ENCODE peak calls at places on chromosome 18, in four cellular contexts. O is K562, M is GM12878, G is HepG2. U is an unnamed sample.

GRCh38 chr18:47254341-47254939 is 3.0 kb upstream of the SKOR2 start:
- DNase-seq in G (peak; percentile 18), M (no peak), O (peak; percentile 10), U (peak; percentile 94)

GRCh38 chr18:8631265-8631664 is 22.0 kb downstream of the RAB12 start:
- DNase-seq in G (no peak), O (no peak), M (no peak), U (no peak)

GRCh38 chr18:39742015-39742466 is 2176.4 kb upstream of the CELF4 start:
- DNase-seq in G (no peak), O (no peak), M (no peak), U (no peak)

GRCh38 chr18:28114472-28114871 is 62.5 kb downstream of the CDH2 start:
- DNase-seq in M (no peak), O (no peak), G (no peak), U (no peak)

GRCh38 chr18:35201502-35201901 is 39.3 kb upstream of the ZNF397 start:
- DNase-seq in O (no peak), G (no peak), M (no peak), U (no peak)

GRCh38 chr18:24797987-24798386 is 337.6 kb downstream of the HRH4 start:
- DNase-seq in G (no peak), M (no peak), O (no peak), U (no peak)

GRCh38 chr18:56000041-56000440 is 412.0 kb upstream of the TCF4 start:
- DNase-seq in O (no peak), G (no peak), M (no peak), U (no peak)

GRCh38 chr18:50757358-50757757 is 62.5 kb downstream of the MRO start:
- DNase-seq in O (no peak), M (no peak), G (no peak), U (no peak)

GRCh38 chr18:11946756-11947155 is 34.6 kb upstream of the IMPA2 start:
- DNase-seq in O (no peak), G (no peak), M (no peak), U (no peak)

GRCh38 chr18:48304906-48305693 is 104.1 kb downstream of the ZBTB7C start:
- DNase-seq in M (no peak), G (no peak), O (no peak), U (no peak)

DNA sequence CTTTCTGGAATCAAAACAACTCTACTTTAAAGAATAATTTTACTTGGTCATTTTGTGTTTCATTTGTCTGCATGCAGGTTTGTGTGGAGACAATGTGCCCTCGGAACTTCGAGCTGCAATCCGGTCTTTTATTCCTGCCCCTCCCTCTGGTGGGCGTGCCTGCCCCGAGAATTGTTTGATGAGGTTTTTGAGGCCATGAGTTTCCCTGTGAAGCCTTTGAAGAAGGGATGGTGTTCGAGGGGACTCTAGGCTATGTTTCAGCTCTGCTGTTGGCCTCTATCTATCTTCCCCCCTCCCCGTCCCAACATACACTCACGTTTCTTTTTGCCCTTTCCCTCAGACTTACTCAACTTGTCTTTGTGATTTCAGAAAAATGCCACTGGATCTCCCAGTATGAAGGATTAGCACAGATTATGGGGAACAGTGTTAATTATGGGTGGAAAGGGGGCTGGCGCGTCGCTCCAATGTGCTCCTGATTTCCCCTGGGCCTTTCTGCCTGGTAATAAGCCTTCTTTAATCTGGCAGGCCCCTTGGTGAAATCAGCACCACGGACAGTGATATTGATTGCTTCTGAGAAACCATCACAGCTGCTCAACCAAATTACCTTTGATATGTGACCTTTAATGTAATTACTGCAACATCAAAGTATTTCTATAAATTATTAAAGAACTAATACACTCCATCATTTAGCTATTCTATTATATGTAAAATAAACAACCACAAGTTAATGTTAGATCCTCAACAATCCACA is 82.2 kb downstream of the CELF4 start:
- DNase-seq in M (no peak), O (peak; percentile 50), G (no peak), U (peak; percentile 59)
- TF ChIP-seq CREM in M (no peak), O (no peak), G (no peak), U (no peak)

GRCh38 chr18:63159590-63159989 is 160.0 kb downstream of the BCL2 start:
- DNase-seq in M (peak; percentile 67), O (no peak), G (no peak), U (no peak)

GRCh38 chr18:63161032-63161727 is 158.4 kb downstream of the BCL2 start:
- DNase-seq in O (no peak), M (peak; percentile 92), G (no peak), U (no peak)

GRCh38 chr18:63161728-63162195 is 157.8 kb downstream of the BCL2 start:
- DNase-seq in G (peak; percentile 2), M (peak; percentile 98), O (peak; percentile 8), U (no peak)

GRCh38 chr18:63160172-63160995 is 159.2 kb downstream of the BCL2 start:
- DNase-seq in O (no peak), M (peak; percentile 62), G (no peak), U (no peak)

DNA sequence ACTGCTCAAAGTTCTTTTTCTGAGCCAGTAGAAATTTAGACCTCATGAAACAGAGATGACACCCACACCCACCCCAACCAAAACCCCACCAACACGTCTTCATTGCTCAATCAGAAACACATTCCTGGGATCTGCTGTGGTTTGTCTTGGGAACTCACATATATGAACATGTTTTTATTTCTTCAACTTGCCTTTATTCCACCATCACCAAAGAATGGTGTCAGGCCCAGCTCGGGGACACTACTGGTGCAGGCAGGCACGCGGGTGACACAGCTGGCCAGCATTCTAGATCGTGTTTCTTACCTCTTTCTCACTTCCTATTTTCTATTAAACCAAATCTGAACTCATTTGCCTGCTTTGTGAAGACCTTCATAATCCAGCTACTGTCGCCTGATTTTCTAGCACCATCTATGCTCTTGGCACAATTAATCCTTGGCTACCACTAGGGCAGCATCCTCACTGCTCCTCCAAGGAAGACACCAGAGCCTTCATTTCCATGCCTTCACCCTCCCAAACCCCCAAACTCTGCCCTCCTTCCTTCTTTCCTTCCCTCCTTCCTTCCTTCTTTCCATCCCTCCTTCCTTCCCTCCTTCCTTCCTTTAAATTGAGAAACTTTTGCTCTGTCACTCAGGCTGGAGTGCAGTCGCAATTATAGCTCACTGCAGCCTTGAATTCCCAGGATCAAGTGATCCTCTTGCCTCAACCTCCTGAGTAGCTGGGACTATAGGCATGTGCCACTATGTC is 157.1 kb downstream of the BCL2 start:
- DNase-seq in G (no peak), M (peak; percentile 80), O (no peak), U (no peak)
- TF ChIP-seq CREM in G (no peak), M (peak; percentile 51), O (no peak), U (no peak)

DNA sequence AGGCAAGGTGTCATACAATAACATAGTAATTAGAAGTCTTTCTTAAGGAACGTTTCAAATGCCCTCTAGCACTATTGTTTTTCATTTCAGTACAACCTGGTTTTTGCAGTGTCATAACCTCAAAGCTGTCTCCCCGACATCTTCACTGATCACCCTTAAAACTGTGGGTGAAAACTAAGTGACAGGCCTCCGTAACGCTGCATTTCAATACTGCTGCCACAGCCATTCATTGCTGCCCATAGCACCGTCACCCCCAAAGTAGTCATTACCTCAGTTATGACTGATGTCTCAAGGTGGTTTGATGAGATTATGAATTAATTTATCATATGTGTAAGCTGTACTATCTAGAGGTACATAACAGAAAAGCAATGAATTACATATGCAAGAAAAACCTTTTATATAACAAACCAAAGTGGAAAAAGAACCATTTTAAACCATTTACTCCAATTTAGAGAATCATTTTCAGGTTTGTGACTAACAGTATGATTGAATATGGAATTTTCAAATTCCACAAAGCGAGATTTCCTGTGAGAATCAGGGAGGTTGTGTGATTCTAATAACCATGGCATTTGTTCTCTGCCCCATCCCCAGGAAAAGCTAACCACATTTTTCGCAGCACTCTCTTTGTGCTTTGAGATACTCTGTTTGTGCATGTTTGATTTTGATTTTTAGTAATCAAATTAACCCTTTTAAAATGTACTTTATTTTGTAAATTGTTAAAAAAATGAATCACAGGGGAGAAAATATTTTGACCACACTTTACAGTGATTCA is 263.0 kb downstream of the PTGR3 start:
- DNase-seq in M (no peak), O (no peak), G (no peak), U (no peak)
- TF ChIP-seq CREM in M (no peak), O (no peak), G (no peak), U (no peak)

GRCh38 chr18:13813271-13813849 is 10.6 kb upstream of the MC5R start:
- DNase-seq in O (peak; percentile 71), M (no peak), G (peak; percentile 54), U (peak; percentile 72)
- TF ChIP-seq CREM in O (no peak), M (no peak), G (no peak), U (no peak)

DNA sequence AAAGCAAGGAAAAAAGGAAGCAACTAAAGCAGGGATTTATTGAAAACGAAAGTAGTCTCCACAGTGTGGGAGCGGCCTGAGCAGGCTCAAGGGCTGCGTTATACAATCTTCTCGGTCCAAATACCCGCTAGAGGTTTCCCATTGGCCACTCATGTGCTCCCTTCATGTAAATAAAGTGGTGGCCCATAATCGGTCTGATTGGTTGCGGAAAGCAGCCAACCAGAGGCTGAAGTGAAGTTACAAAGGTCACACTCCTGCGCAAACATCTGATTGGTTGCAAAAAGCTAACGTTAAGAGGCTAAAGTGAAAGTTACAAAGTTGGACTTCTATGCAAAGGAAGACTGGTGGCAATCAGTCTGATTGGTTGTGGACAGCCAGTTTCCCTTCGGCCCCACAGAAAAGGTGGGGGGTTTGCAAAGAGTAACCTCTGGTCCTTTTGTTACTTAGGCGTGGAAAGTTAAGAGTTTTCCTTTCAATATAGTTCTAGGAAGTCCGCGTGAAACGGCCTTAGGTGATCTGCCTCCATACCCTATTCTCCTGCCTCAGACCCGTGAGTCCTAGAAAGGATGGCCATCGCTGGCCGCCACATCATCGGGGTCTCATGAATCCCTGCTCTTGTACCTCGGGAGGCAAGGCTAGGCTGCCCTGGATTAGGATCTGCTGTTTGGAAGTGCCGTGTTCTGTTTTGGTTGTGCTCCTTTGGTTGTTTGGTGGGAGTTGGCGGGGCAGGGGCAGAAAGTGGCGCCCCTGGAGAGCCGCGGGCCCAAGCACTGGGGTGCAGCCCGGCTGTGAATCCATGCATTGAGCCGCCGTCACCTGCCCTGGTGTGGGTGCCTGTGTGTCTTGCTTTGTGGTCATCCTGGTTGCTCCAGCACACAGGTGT is 80.4 kb upstream of the LDLRAD4 start:
- DNase-seq in O (no peak), G (peak; percentile 99), M (peak; percentile 77), U (no peak)
- TF ChIP-seq CREM in O (no peak), G (peak; percentile 26), M (no peak), U (no peak)

DNA sequence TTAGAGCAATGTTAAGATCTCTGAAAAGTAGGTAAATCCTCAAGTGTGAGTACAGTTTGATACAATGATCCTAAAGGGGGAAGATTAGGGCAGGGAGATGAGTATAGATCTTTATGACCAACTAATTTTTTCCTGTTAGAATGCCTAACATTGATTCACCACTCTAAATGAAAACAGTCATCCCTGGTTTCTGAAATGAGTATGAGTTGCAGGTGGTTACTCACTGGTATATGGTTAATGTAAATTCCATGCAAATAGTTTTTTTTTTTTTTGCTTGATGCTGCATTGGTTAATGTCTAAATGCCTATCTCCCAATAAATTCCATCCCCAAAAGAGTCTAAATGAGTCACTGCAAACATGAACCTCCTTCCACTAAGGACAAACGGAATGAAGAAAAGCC is 55.0 kb upstream of the SERPINB2 start:
- DNase-seq in G (no peak), M (no peak), O (no peak), U (no peak)
- TF ChIP-seq CREM in G (no peak), M (no peak), O (no peak), U (no peak)

U was measured in WTC11.